ENCODE peak calls at places on chromosomes 3 and 15, in five cellular contexts. One of them, this sample, is unnamed.
A peak's percentile ranks its signal among the peaks of the same experiment; 100 is the strongest.

GRCh38 chr3:41742127-41742526 is 219.8 kb downstream of the ULK4 start:
- DNase-seq in breast epithelium: no peak
- DNase-seq in tibial nerve: no peak
- DNase-seq in spleen: no peak
- DNase-seq in esophagus squamous epithelium: no peak
- DNase-seq in this sample: no peak

GRCh38 chr3:105513886-105514285 is 147.2 kb downstream of the ALCAM start:
- DNase-seq in spleen: no peak
- DNase-seq in esophagus squamous epithelium: no peak
- DNase-seq in tibial nerve: no peak
- DNase-seq in breast epithelium: no peak
- DNase-seq in this sample: no peak

GRCh38 chr15:76999996-77000395 is 5.1 kb downstream of the PSTPIP1 start:
- DNase-seq in esophagus squamous epithelium: no peak
- DNase-seq in breast epithelium: no peak
- DNase-seq in spleen: peak; percentile 74
- DNase-seq in tibial nerve: no peak
- DNase-seq in this sample: peak; percentile 27

GRCh38 chr3:65597225-65597951 is 441.3 kb downstream of the MAGI1 start:
- DNase-seq in tibial nerve: no peak
- DNase-seq in breast epithelium: no peak
- DNase-seq in esophagus squamous epithelium: no peak
- DNase-seq in spleen: no peak
- DNase-seq in this sample: no peak

GRCh38 chr3:72426618-72427397 is 421.4 kb downstream of the SHQ1 start:
- DNase-seq in tibial nerve: no peak
- DNase-seq in esophagus squamous epithelium: no peak
- DNase-seq in breast epithelium: no peak
- DNase-seq in spleen: no peak
- DNase-seq in this sample: no peak

GRCh38 chr3:71725279-71725991 is at the start of gene EIF4E3:
- DNase-seq in tibial nerve: no peak
- DNase-seq in spleen: peak; percentile 91
- DNase-seq in esophagus squamous epithelium: no peak
- DNase-seq in breast epithelium: no peak
- DNase-seq in this sample: peak; percentile 51

GRCh38 chr15:23467110-23467600 is 20.1 kb upstream of the GOLGA6L2 start:
- DNase-seq in tibial nerve: no peak
- DNase-seq in esophagus squamous epithelium: no peak
- DNase-seq in spleen: no peak
- DNase-seq in breast epithelium: no peak
- DNase-seq in this sample: no peak

GRCh38 chr3:17555525-17555924 is 186.9 kb downstream of the TBC1D5 start:
- DNase-seq in breast epithelium: no peak
- DNase-seq in spleen: no peak
- DNase-seq in esophagus squamous epithelium: no peak
- DNase-seq in tibial nerve: no peak
- DNase-seq in this sample: no peak

GRCh38 chr3:32366638-32367368 is 24.9 kb upstream of the CMTM7 start:
- DNase-seq in breast epithelium: no peak
- DNase-seq in spleen: no peak
- DNase-seq in esophagus squamous epithelium: no peak
- DNase-seq in tibial nerve: no peak
- DNase-seq in this sample: no peak

GRCh38 chr3:39651993-39652739 is 157.2 kb upstream of the MYRIP start:
- DNase-seq in spleen: no peak
- DNase-seq in tibial nerve: no peak
- DNase-seq in breast epithelium: no peak
- DNase-seq in esophagus squamous epithelium: no peak
- DNase-seq in this sample: no peak

GRCh38 chr15:63401078-63401477 is 19.4 kb upstream of the CA12 start:
- DNase-seq in spleen: no peak
- DNase-seq in breast epithelium: no peak
- DNase-seq in tibial nerve: no peak
- DNase-seq in esophagus squamous epithelium: no peak
- DNase-seq in this sample: no peak

GRCh38 chr15:48682949-48683651 is 37.6 kb upstream of the FBN1 start:
- DNase-seq in esophagus squamous epithelium: no peak
- DNase-seq in spleen: no peak
- DNase-seq in tibial nerve: peak; percentile 46
- DNase-seq in breast epithelium: peak; percentile 52
- DNase-seq in this sample: peak; percentile 52

GRCh38 chr15:28094732-28095521 is 4.2 kb downstream of the OCA2 start:
- DNase-seq in esophagus squamous epithelium: no peak
- DNase-seq in tibial nerve: no peak
- DNase-seq in breast epithelium: no peak
- DNase-seq in spleen: peak; percentile 84
- DNase-seq in this sample: no peak

GRCh38 chr3:180402463-180403073 is 199.4 kb upstream of the TTC14 start:
- DNase-seq in breast epithelium: no peak
- DNase-seq in esophagus squamous epithelium: no peak
- DNase-seq in spleen: no peak
- DNase-seq in tibial nerve: no peak
- DNase-seq in this sample: no peak

GRCh38 chr3:95215437-95215836 is 1152.6 kb downstream of the NSUN3 start:
- DNase-seq in spleen: no peak
- DNase-seq in tibial nerve: no peak
- DNase-seq in esophagus squamous epithelium: no peak
- DNase-seq in breast epithelium: no peak
- DNase-seq in this sample: no peak

GRCh38 chr3:46646700-46647099 is 34.4 kb downstream of the FAM240A start:
- DNase-seq in esophagus squamous epithelium: no peak
- DNase-seq in tibial nerve: no peak
- DNase-seq in spleen: no peak
- DNase-seq in breast epithelium: no peak
- DNase-seq in this sample: no peak

GRCh38 chr3:30286007-30286669 is 320.3 kb upstream of the TGFBR2 start:
- DNase-seq in breast epithelium: no peak
- DNase-seq in esophagus squamous epithelium: peak; percentile 18
- DNase-seq in tibial nerve: peak; percentile 58
- DNase-seq in spleen: no peak
- DNase-seq in this sample: peak; percentile 67

GRCh38 chr15:100041380-100041779 is 300.4 kb downstream of the ADAMTS17 start:
- DNase-seq in spleen: no peak
- DNase-seq in tibial nerve: no peak
- DNase-seq in esophagus squamous epithelium: no peak
- DNase-seq in breast epithelium: no peak
- DNase-seq in this sample: no peak

GRCh38 chr3:194042947-194043346 is 93.0 kb upstream of the HES1 start:
- DNase-seq in esophagus squamous epithelium: no peak
- DNase-seq in tibial nerve: no peak
- DNase-seq in spleen: no peak
- DNase-seq in breast epithelium: no peak
- DNase-seq in this sample: no peak

GRCh38 chr3:81497565-81497964 is 263.9 kb downstream of the GBE1 start:
- DNase-seq in esophagus squamous epithelium: no peak
- DNase-seq in spleen: no peak
- DNase-seq in breast epithelium: no peak
- DNase-seq in tibial nerve: no peak
- DNase-seq in this sample: no peak

GRCh38 chr15:34147371-34148140 is 45.7 kb downstream of the PGBD4 start:
- DNase-seq in tibial nerve: no peak
- DNase-seq in breast epithelium: no peak
- DNase-seq in esophagus squamous epithelium: no peak
- DNase-seq in spleen: no peak
- DNase-seq in this sample: no peak

GRCh38 chr3:171822707-171823106 is 12.4 kb upstream of the PLD1 start:
- DNase-seq in breast epithelium: no peak
- DNase-seq in tibial nerve: no peak
- DNase-seq in spleen: no peak
- DNase-seq in esophagus squamous epithelium: no peak
- DNase-seq in this sample: no peak

GRCh38 chr3:157374931-157375330 is 61.7 kb upstream of the PTX3 start:
- DNase-seq in spleen: no peak
- DNase-seq in esophagus squamous epithelium: no peak
- DNase-seq in breast epithelium: no peak
- DNase-seq in tibial nerve: no peak
- DNase-seq in this sample: no peak

GRCh38 chr3:72818915-72819314 is 29.3 kb downstream of the SHQ1 start:
- DNase-seq in breast epithelium: no peak
- DNase-seq in esophagus squamous epithelium: no peak
- DNase-seq in spleen: no peak
- DNase-seq in tibial nerve: no peak
- DNase-seq in this sample: no peak

GRCh38 chr3:77541203-77541922 is 501.5 kb downstream of the ROBO2 start:
- DNase-seq in breast epithelium: no peak
- DNase-seq in esophagus squamous epithelium: no peak
- DNase-seq in spleen: no peak
- DNase-seq in tibial nerve: no peak
- DNase-seq in this sample: no peak

GRCh38 chr15:39896101-39896500 is 24.0 kb downstream of the GPR176 start:
- DNase-seq in esophagus squamous epithelium: no peak
- DNase-seq in breast epithelium: no peak
- DNase-seq in spleen: no peak
- DNase-seq in tibial nerve: no peak
- DNase-seq in this sample: no peak

GRCh38 chr3:148329481-148330220 is 368.1 kb upstream of the AGTR1 start:
- DNase-seq in esophagus squamous epithelium: no peak
- DNase-seq in breast epithelium: no peak
- DNase-seq in tibial nerve: no peak
- DNase-seq in spleen: no peak
- DNase-seq in this sample: no peak

GRCh38 chr3:176574736-176575135 is 622.5 kb downstream of the TBL1XR1 start:
- DNase-seq in spleen: no peak
- DNase-seq in esophagus squamous epithelium: no peak
- DNase-seq in tibial nerve: no peak
- DNase-seq in breast epithelium: no peak
- DNase-seq in this sample: no peak

GRCh38 chr3:105503191-105503593 is 136.5 kb downstream of the ALCAM start:
- DNase-seq in tibial nerve: no peak
- DNase-seq in esophagus squamous epithelium: no peak
- DNase-seq in breast epithelium: no peak
- DNase-seq in spleen: no peak
- DNase-seq in this sample: no peak

GRCh38 chr3:27279153-27279552 is 90.0 kb downstream of the NEK10 start:
- DNase-seq in breast epithelium: no peak
- DNase-seq in tibial nerve: no peak
- DNase-seq in esophagus squamous epithelium: no peak
- DNase-seq in spleen: no peak
- DNase-seq in this sample: no peak

GRCh38 chr15:20356444-20357138 is 185.0 kb downstream of the GOLGA6L6 start:
- DNase-seq in tibial nerve: no peak
- DNase-seq in spleen: peak; percentile 89
- DNase-seq in breast epithelium: peak; percentile 62
- DNase-seq in esophagus squamous epithelium: no peak
- DNase-seq in this sample: peak; percentile 75

GRCh38 chr3:188348445-188349244 is 194.7 kb downstream of the LPP start:
- DNase-seq in spleen: no peak
- DNase-seq in breast epithelium: peak; percentile 63
- DNase-seq in esophagus squamous epithelium: no peak
- DNase-seq in tibial nerve: peak; percentile 59
- DNase-seq in this sample: no peak

GRCh38 chr3:38548154-38548931 is 52.2 kb downstream of the EXOG start:
- DNase-seq in esophagus squamous epithelium: no peak
- DNase-seq in spleen: peak; percentile 58
- DNase-seq in tibial nerve: no peak
- DNase-seq in breast epithelium: no peak
- DNase-seq in this sample: no peak

GRCh38 chr3:37546876-37547275 is 314.8 kb upstream of the CTDSPL start:
- DNase-seq in esophagus squamous epithelium: no peak
- DNase-seq in tibial nerve: no peak
- DNase-seq in spleen: no peak
- DNase-seq in breast epithelium: no peak
- DNase-seq in this sample: no peak

GRCh38 chr15:61819386-61819785 is 240.9 kb downstream of the VPS13C start:
- DNase-seq in spleen: no peak
- DNase-seq in esophagus squamous epithelium: no peak
- DNase-seq in breast epithelium: no peak
- DNase-seq in tibial nerve: no peak
- DNase-seq in this sample: no peak
- TF ChIP-seq POLR2A in spleen: no peak
- TF ChIP-seq POLR2A in esophagus squamous epithelium: no peak
- TF ChIP-seq POLR2A in breast epithelium: no peak
- TF ChIP-seq POLR2A in tibial nerve: no peak
- TF ChIP-seq POLR2A in this sample: no peak

GRCh38 chr3:45549961-45550360 is 44.6 kb upstream of the LIMD1 start:
- DNase-seq in esophagus squamous epithelium: no peak
- DNase-seq in spleen: no peak
- DNase-seq in breast epithelium: no peak
- DNase-seq in tibial nerve: no peak
- DNase-seq in this sample: no peak

GRCh38 chr3:45546636-45547201 is 47.8 kb upstream of the LIMD1 start:
- DNase-seq in tibial nerve: no peak
- DNase-seq in esophagus squamous epithelium: no peak
- DNase-seq in spleen: no peak
- DNase-seq in breast epithelium: no peak
- DNase-seq in this sample: no peak

GRCh38 chr3:45547764-45548683 is 46.5 kb upstream of the LIMD1 start:
- DNase-seq in breast epithelium: no peak
- DNase-seq in spleen: no peak
- DNase-seq in esophagus squamous epithelium: no peak
- DNase-seq in tibial nerve: no peak
- DNase-seq in this sample: no peak

GRCh38 chr3:45547202-45547701 is 47.3 kb upstream of the LIMD1 start:
- DNase-seq in esophagus squamous epithelium: no peak
- DNase-seq in breast epithelium: peak; percentile 60
- DNase-seq in spleen: no peak
- DNase-seq in tibial nerve: no peak
- DNase-seq in this sample: no peak

GRCh38 chr3:45548724-45549123 is 45.8 kb upstream of the LIMD1 start:
- DNase-seq in tibial nerve: no peak
- DNase-seq in esophagus squamous epithelium: no peak
- DNase-seq in breast epithelium: no peak
- DNase-seq in spleen: no peak
- DNase-seq in this sample: no peak
- H3K27ac ChIP-seq in tibial nerve: peak overlapping the region; percentile 42
- H3K27ac ChIP-seq in esophagus squamous epithelium: peak overlapping the region; percentile 25
- H3K27ac ChIP-seq in breast epithelium: peak overlapping the region; percentile 88
- H3K27ac ChIP-seq in spleen: no peak overlapping the region
- H3K27ac ChIP-seq in this sample: no peak overlapping the region

GRCh38 chr15:68192804-68193521 is 12.2 kb downstream of the CALML4 start:
- DNase-seq in breast epithelium: no peak
- DNase-seq in spleen: no peak
- DNase-seq in esophagus squamous epithelium: no peak
- DNase-seq in tibial nerve: no peak
- DNase-seq in this sample: no peak
- TF ChIP-seq POLR2A in breast epithelium: no peak
- TF ChIP-seq POLR2A in spleen: no peak
- TF ChIP-seq POLR2A in esophagus squamous epithelium: no peak
- TF ChIP-seq POLR2A in tibial nerve: no peak
- TF ChIP-seq POLR2A in this sample: no peak

DNA sequence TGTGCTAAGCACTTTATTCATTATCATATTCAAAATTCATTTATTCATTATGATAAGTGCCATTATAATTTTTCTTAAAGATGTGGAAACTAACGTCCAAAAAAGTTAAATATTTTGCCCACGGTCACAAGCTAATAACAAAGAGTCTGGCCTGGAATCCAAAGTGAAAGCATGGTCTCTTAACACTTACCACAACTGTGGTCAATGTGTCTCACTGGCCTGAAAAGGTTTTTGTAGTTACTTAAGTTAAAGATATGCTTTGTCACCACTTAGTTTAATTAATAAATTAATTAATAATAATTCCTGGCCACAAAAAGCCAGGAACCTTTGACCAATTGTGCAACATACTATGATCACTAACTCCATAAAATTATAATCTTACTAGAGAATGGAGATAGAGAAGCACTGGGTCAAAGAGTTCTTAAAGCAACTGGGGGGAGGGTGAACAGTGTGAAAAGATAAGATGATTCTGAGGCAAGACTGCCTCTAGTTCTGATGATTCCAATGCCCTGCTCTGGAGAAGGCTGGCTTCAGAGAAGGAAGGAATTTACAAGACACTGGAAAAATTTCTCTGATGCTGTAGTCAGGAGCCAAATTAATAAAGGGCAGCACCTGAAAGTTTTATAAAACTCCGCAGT is 32.7 kb downstream of the NPTN start:
- DNase-seq in spleen: no peak
- DNase-seq in esophagus squamous epithelium: no peak
- DNase-seq in breast epithelium: no peak
- DNase-seq in tibial nerve: no peak
- DNase-seq in this sample: no peak
- H3K27ac ChIP-seq in spleen: no peak overlapping the region
- H3K27ac ChIP-seq in esophagus squamous epithelium: peak overlapping the region; percentile 83
- H3K27ac ChIP-seq in breast epithelium: peak overlapping the region; percentile 15
- H3K27ac ChIP-seq in tibial nerve: peak overlapping the region; percentile 64
- H3K27ac ChIP-seq in this sample: no peak overlapping the region

This sample was measured in Peyer's patch.